ENCODE peak calls at places on chromosomes 13 and 19, in nine cellular contexts. One of them, this sample, is unnamed.

GRCh38 chr19:51418707-51419106 is 1.3 kb upstream of the SIGLEC10 start:
- DNase-seq in stomach: no peak
- DNase-seq in HCT116: no peak
- DNase-seq in breast epithelium: no peak
- DNase-seq in upper lobe of left lung: no peak
- DNase-seq in transverse colon: no peak
- DNase-seq in suprapubic skin: no peak
- DNase-seq in H1: no peak
- DNase-seq in HepG2: no peak
- DNase-seq in this sample: no peak

GRCh38 chr13:96817336-96817941 is 176.8 kb downstream of the OXGR1 start:
- DNase-seq in stomach: no peak
- DNase-seq in HCT116: peak; percentile 37
- DNase-seq in breast epithelium: no peak
- DNase-seq in upper lobe of left lung: no peak
- DNase-seq in transverse colon: no peak
- DNase-seq in suprapubic skin: no peak
- DNase-seq in H1: no peak
- DNase-seq in HepG2: peak; percentile 6
- DNase-seq in this sample: no peak

GRCh38 chr19:18519962-18520847 is 1.7 kb downstream of the ELL start:
- DNase-seq in stomach: peak; percentile 77
- DNase-seq in HCT116: peak; percentile 62
- DNase-seq in breast epithelium: peak; percentile 87
- DNase-seq in upper lobe of left lung: peak; percentile 76
- DNase-seq in transverse colon: peak; percentile 83
- DNase-seq in suprapubic skin: peak; percentile 85
- DNase-seq in H1: peak; percentile 68
- DNase-seq in HepG2: peak; percentile 95
- DNase-seq in this sample: no peak

GRCh38 chr13:66809496-66809895 is 420.6 kb downstream of the PCDH9 start:
- DNase-seq in stomach: no peak
- DNase-seq in HCT116: no peak
- DNase-seq in breast epithelium: no peak
- DNase-seq in upper lobe of left lung: no peak
- DNase-seq in transverse colon: no peak
- DNase-seq in suprapubic skin: no peak
- DNase-seq in H1: no peak
- DNase-seq in HepG2: no peak
- DNase-seq in this sample: no peak

GRCh38 chr19:35845215-35846037 is 6.9 kb downstream of the NPHS1 start:
- DNase-seq in stomach: no peak
- DNase-seq in HCT116: peak; percentile 22
- DNase-seq in breast epithelium: no peak
- DNase-seq in upper lobe of left lung: no peak
- DNase-seq in transverse colon: peak; percentile 41
- DNase-seq in suprapubic skin: no peak
- DNase-seq in H1: peak; percentile 74
- DNase-seq in HepG2: peak; percentile 37
- DNase-seq in this sample: no peak

GRCh38 chr19:7415163-7415856 is 66.6 kb downstream of the ARHGEF18 start:
- DNase-seq in stomach: peak; percentile 62
- DNase-seq in HCT116: no peak
- DNase-seq in breast epithelium: no peak
- DNase-seq in upper lobe of left lung: peak; percentile 82
- DNase-seq in transverse colon: no peak
- DNase-seq in suprapubic skin: no peak
- DNase-seq in H1: no peak
- DNase-seq in HepG2: peak; percentile 74
- DNase-seq in this sample: no peak

GRCh38 chr13:41284512-41285288 is 21.3 kb upstream of the MTRF1 start:
- DNase-seq in stomach: peak; percentile 35
- DNase-seq in HCT116: peak; percentile 48
- DNase-seq in breast epithelium: no peak
- DNase-seq in upper lobe of left lung: no peak
- DNase-seq in transverse colon: no peak
- DNase-seq in suprapubic skin: no peak
- DNase-seq in H1: no peak
- DNase-seq in HepG2: peak; percentile 73
- DNase-seq in this sample: no peak

GRCh38 chr13:76822691-76823267 is 63.4 kb downstream of the KCTD12 start:
- DNase-seq in stomach: no peak
- DNase-seq in HCT116: no peak
- DNase-seq in breast epithelium: no peak
- DNase-seq in upper lobe of left lung: no peak
- DNase-seq in transverse colon: no peak
- DNase-seq in suprapubic skin: no peak
- DNase-seq in H1: no peak
- DNase-seq in HepG2: no peak
- DNase-seq in this sample: no peak

GRCh38 chr19:12202250-12202649 is 39.4 kb downstream of the ZNF136 start:
- DNase-seq in stomach: peak; percentile 66
- DNase-seq in HCT116: no peak
- DNase-seq in breast epithelium: no peak
- DNase-seq in upper lobe of left lung: peak; percentile 50
- DNase-seq in transverse colon: peak; percentile 64
- DNase-seq in suprapubic skin: no peak
- DNase-seq in H1: peak; percentile 51
- DNase-seq in HepG2: peak; percentile 56
- DNase-seq in this sample: no peak

DNA sequence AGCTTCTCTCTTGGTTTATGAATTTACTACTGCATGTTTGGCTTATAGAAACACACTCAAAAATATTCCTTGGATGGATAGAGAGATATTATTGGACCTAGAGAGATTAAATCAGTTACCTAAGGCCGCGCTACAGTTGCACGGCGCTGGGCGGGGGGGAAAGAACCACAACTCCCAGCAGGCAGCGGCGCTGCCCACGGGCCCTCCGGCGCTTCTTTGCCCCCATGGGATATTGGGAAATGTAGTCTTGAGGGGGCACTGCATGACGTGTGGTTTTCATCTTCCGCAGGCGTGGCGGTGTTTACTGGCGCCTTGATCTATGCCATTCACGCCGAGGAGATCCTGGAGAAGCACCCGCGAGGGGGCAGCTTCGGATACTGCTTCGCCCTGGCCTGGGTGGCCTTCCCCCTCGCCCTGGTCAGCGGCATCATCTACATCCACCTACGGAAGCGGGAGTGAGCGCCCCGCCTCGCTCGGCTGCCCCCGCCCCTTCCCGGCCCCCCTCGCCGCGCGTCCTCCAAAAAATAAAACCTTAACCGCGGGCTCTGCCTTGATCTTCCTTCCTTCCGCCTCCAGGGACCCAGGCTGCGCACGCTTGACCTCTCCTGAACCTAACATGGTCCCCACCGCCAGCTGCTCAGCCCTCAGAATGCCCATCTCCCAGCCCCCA is 4.8 kb downstream of the EMP3 start:
- DNase-seq in stomach: peak; percentile 86
- DNase-seq in HCT116: no peak
- DNase-seq in breast epithelium: peak; percentile 88
- DNase-seq in upper lobe of left lung: peak; percentile 87
- DNase-seq in transverse colon: peak; percentile 89
- DNase-seq in suprapubic skin: peak; percentile 83
- DNase-seq in H1: peak; percentile 86
- DNase-seq in HepG2: no peak
- DNase-seq in this sample: peak; percentile 70
- TF ChIP-seq POLR2AphosphoS5 in stomach: peak; percentile 29
- TF ChIP-seq POLR2AphosphoS5 in HCT116: no peak
- TF ChIP-seq POLR2AphosphoS5 in breast epithelium: peak; percentile 59
- TF ChIP-seq POLR2AphosphoS5 in upper lobe of left lung: peak; percentile 70
- TF ChIP-seq POLR2AphosphoS5 in transverse colon: peak; percentile 72
- TF ChIP-seq POLR2AphosphoS5 in suprapubic skin: no peak
- TF ChIP-seq POLR2AphosphoS5 in H1: peak; percentile 66
- TF ChIP-seq POLR2AphosphoS5 in HepG2: no peak
- TF ChIP-seq POLR2AphosphoS5 in this sample: no peak

GRCh38 chr19:307793-308420 is 16.7 kb upstream of the PLPP2 start:
- DNase-seq in stomach: no peak
- DNase-seq in HCT116: no peak
- DNase-seq in breast epithelium: no peak
- DNase-seq in upper lobe of left lung: no peak
- DNase-seq in transverse colon: no peak
- DNase-seq in suprapubic skin: no peak
- DNase-seq in H1: no peak
- DNase-seq in HepG2: no peak
- DNase-seq in this sample: peak; percentile 18

GRCh38 chr19:306151-306900 is 15.1 kb upstream of the PLPP2 start:
- DNase-seq in stomach: no peak
- DNase-seq in HCT116: no peak
- DNase-seq in breast epithelium: no peak
- DNase-seq in upper lobe of left lung: no peak
- DNase-seq in transverse colon: no peak
- DNase-seq in suprapubic skin: no peak
- DNase-seq in H1: no peak
- DNase-seq in HepG2: no peak
- DNase-seq in this sample: no peak

GRCh38 chr19:308471-309205 is 17.4 kb upstream of the PLPP2 start:
- DNase-seq in stomach: peak; percentile 8
- DNase-seq in HCT116: no peak
- DNase-seq in breast epithelium: no peak
- DNase-seq in upper lobe of left lung: no peak
- DNase-seq in transverse colon: no peak
- DNase-seq in suprapubic skin: no peak
- DNase-seq in H1: no peak
- DNase-seq in HepG2: no peak
- DNase-seq in this sample: peak; percentile 25

GRCh38 chr19:307111-307531 is 15.9 kb upstream of the PLPP2 start:
- DNase-seq in stomach: no peak
- DNase-seq in HCT116: no peak
- DNase-seq in breast epithelium: no peak
- DNase-seq in upper lobe of left lung: no peak
- DNase-seq in transverse colon: no peak
- DNase-seq in suprapubic skin: no peak
- DNase-seq in H1: no peak
- DNase-seq in HepG2: no peak
- DNase-seq in this sample: peak; percentile 25

DNA sequence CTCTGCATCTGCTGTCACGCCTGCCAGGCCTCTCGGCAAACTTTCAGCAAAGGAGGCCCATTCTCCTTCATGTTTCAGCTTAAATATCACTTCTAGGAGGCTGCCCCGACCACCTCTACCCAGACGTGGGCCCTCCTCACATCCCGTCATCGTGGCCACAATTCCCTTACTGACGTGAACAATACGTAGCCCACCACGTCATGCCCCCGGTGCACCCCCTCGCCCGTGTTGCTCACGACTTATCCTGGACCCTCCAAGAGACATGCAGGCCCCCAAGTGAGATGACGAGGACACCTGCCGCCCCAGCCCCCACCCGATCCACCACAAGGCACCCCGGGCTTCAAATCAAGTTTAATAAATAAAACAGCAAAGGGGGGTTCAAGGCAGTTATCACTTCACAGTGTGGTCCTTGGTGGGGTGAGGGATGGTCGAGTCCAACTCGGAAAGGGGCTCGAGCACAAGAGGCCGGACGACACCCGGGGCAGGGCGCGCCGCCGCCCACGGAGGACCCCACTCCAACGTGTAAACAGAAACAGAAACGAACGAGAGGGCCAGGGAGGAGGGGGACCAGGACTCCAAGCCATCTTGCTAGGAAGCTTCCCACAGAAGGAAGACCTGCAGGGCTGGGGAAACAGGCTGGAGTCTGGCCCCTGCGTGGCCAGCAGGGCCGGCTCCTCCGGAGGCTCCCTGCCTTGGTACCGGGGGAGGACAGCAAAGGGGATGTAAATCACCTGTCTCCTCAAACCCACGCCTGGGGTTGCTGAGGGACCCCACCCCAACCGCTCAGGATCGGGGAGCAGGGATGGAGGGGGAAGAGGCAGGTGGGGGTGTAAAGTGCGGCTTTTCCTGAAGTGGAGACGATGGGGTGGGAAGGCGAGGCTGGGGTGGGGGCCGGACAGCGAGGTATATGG is 14.3 kb upstream of the PLPP2 start:
- DNase-seq in stomach: no peak
- DNase-seq in HCT116: no peak
- DNase-seq in breast epithelium: no peak
- DNase-seq in upper lobe of left lung: no peak
- DNase-seq in transverse colon: no peak
- DNase-seq in suprapubic skin: no peak
- DNase-seq in H1: no peak
- DNase-seq in HepG2: no peak
- DNase-seq in this sample: no peak
- TF ChIP-seq POLR2A in stomach: no peak
- TF ChIP-seq POLR2A in HCT116: no peak
- TF ChIP-seq POLR2A in breast epithelium: no peak
- TF ChIP-seq POLR2A in upper lobe of left lung: no peak
- TF ChIP-seq POLR2A in transverse colon: no peak
- TF ChIP-seq POLR2A in suprapubic skin: no peak
- TF ChIP-seq POLR2A in H1: no peak
- TF ChIP-seq POLR2A in HepG2: no peak
- TF ChIP-seq POLR2A in this sample: no peak

GRCh38 chr19:15368798-15369593 is 10.6 kb downstream of the AKAP8 start:
- DNase-seq in stomach: no peak
- DNase-seq in HCT116: no peak
- DNase-seq in breast epithelium: no peak
- DNase-seq in upper lobe of left lung: no peak
- DNase-seq in transverse colon: no peak
- DNase-seq in suprapubic skin: no peak
- DNase-seq in H1: no peak
- DNase-seq in HepG2: no peak
- DNase-seq in this sample: no peak

GRCh38 chr19:15367439-15367838 is 12.1 kb downstream of the AKAP8 start:
- DNase-seq in stomach: no peak
- DNase-seq in HCT116: no peak
- DNase-seq in breast epithelium: no peak
- DNase-seq in upper lobe of left lung: no peak
- DNase-seq in transverse colon: no peak
- DNase-seq in suprapubic skin: no peak
- DNase-seq in H1: no peak
- DNase-seq in HepG2: no peak
- DNase-seq in this sample: no peak

GRCh38 chr19:15365264-15365663 is 14.3 kb downstream of the AKAP8 start:
- DNase-seq in stomach: no peak
- DNase-seq in HCT116: no peak
- DNase-seq in breast epithelium: no peak
- DNase-seq in upper lobe of left lung: no peak
- DNase-seq in transverse colon: no peak
- DNase-seq in suprapubic skin: no peak
- DNase-seq in H1: no peak
- DNase-seq in HepG2: no peak
- DNase-seq in this sample: no peak

GRCh38 chr19:15369594-15369891 is 10.0 kb downstream of the AKAP8 start:
- DNase-seq in stomach: no peak
- DNase-seq in HCT116: no peak
- DNase-seq in breast epithelium: no peak
- DNase-seq in upper lobe of left lung: no peak
- DNase-seq in transverse colon: no peak
- DNase-seq in suprapubic skin: no peak
- DNase-seq in H1: no peak
- DNase-seq in HepG2: no peak
- DNase-seq in this sample: no peak

GRCh38 chr19:15368051-15368632 is 11.4 kb downstream of the AKAP8 start:
- DNase-seq in stomach: no peak
- DNase-seq in HCT116: no peak
- DNase-seq in breast epithelium: no peak
- DNase-seq in upper lobe of left lung: no peak
- DNase-seq in transverse colon: no peak
- DNase-seq in suprapubic skin: no peak
- DNase-seq in H1: no peak
- DNase-seq in HepG2: no peak
- DNase-seq in this sample: no peak
- TF ChIP-seq POLR2AphosphoS5 in stomach: no peak
- TF ChIP-seq POLR2AphosphoS5 in HCT116: no peak
- TF ChIP-seq POLR2AphosphoS5 in breast epithelium: no peak
- TF ChIP-seq POLR2AphosphoS5 in upper lobe of left lung: no peak
- TF ChIP-seq POLR2AphosphoS5 in transverse colon: no peak
- TF ChIP-seq POLR2AphosphoS5 in suprapubic skin: no peak
- TF ChIP-seq POLR2AphosphoS5 in H1: no peak
- TF ChIP-seq POLR2AphosphoS5 in HepG2: no peak
- TF ChIP-seq POLR2AphosphoS5 in this sample: no peak

GRCh38 chr19:53868892-53869804 is 1.5 kb downstream of the MYADM start:
- DNase-seq in stomach: peak; percentile 90
- DNase-seq in HCT116: peak; percentile 61
- DNase-seq in breast epithelium: peak; percentile 91
- DNase-seq in upper lobe of left lung: peak; percentile 90
- DNase-seq in transverse colon: peak; percentile 93
- DNase-seq in suprapubic skin: peak; percentile 96
- DNase-seq in H1: peak; percentile 92
- DNase-seq in HepG2: peak; percentile 82
- DNase-seq in this sample: peak; percentile 67
- TF ChIP-seq POLR2A in stomach: no peak
- TF ChIP-seq POLR2A in HCT116: no peak
- TF ChIP-seq POLR2A in breast epithelium: peak; percentile 56
- TF ChIP-seq POLR2A in upper lobe of left lung: peak; percentile 67
- TF ChIP-seq POLR2A in transverse colon: peak; percentile 55
- TF ChIP-seq POLR2A in suprapubic skin: no peak
- TF ChIP-seq POLR2A in H1: peak; percentile 82
- TF ChIP-seq POLR2A in HepG2: peak; percentile 57
- TF ChIP-seq POLR2A in this sample: no peak